ENCODE peak calls at places on chromosomes 11 and 22, in four cellular contexts. W, Z, N and X are unnamed samples.

GRCh38 chr11:133149698-133150097 is 382.6 kb downstream of the OPCML start:
- DNase-seq in N (no peak), W (no peak), Z (no peak), X (no peak)

GRCh38 chr11:804599-804964 is 449 bp downstream of the PIDD1 start:
- DNase-seq in Z (no peak), N (no peak), W (no peak), X (no peak)

GRCh38 chr11:46855167-46855566 is 9.1 kb upstream of the CKAP5 start:
- DNase-seq in N (no peak), W (no peak), Z (no peak), X (peak)

GRCh38 chr22:44463151-44463550 is 34.9 kb downstream of the RTL6 start:
- DNase-seq in Z (no peak), W (no peak), N (no peak), X (no peak)

GRCh38 chr11:13983081-13983751 is 20.7 kb downstream of the SPON1 start:
- DNase-seq in W (no peak), N (no peak), Z (peak), X (no peak)

GRCh38 chr11:111303476-111303875 is 5.1 kb downstream of the POU2AF3 start:
- DNase-seq in N (no peak), W (no peak), Z (peak), X (peak)

GRCh38 chr11:69691449-69691848 is 12.4 kb downstream of the FGF19 start:
- DNase-seq in W (peak), N (no peak), Z (no peak), X (no peak)

GRCh38 chr11:34104680-34105078 is 750 bp upstream of the NAT10 start:
- DNase-seq in N (no peak), Z (no peak), W (no peak), X (no peak)

GRCh38 chr11:87265132-87265531 is 227.4 kb downstream of the TMEM135 start:
- DNase-seq in N (no peak), Z (no peak), W (no peak), X (no peak)

GRCh38 chr11:36361472-36361871 is 65.4 kb downstream of the PRR5L start:
- DNase-seq in Z (no peak), W (no peak), N (no peak), X (no peak)

GRCh38 chr11:67649634-67650540 is 643 bp downstream of the ACY3 start:
- DNase-seq in N (no peak), Z (no peak), W (no peak), X (no peak)

GRCh38 chr22:41036924-41037323 is 55.5 kb upstream of the EP300 start:
- DNase-seq in N (no peak), Z (no peak), W (no peak), X (no peak)

GRCh38 chr22:28711820-28712777 is 29.5 kb downstream of the CHEK2 start:
- DNase-seq in W (no peak), Z (no peak), N (no peak), X (peak)

GRCh38 chr11:78647986-78648875 is 73.6 kb upstream of the NARS2 start:
- DNase-seq in N (no peak), Z (peak), W (no peak), X (no peak)

GRCh38 chr11:5004429-5005274 is 10.0 kb downstream of the OR51L1 start:
- DNase-seq in N (no peak), W (peak), Z (peak), X (peak)

GRCh38 chr11:67118059-67118766 is 850 bp upstream of the KDM2A start:
- DNase-seq in N (no peak), W (no peak), Z (peak), X (no peak)

GRCh38 chr11:82988936-82989627 is 82.6 kb downstream of the RAB30 start:
- DNase-seq in N (no peak), W (peak), Z (no peak), X (peak)
- TF ChIP-seq FOXK2 in N (no peak), W (peak), Z (no peak), X (peak)

DNA sequence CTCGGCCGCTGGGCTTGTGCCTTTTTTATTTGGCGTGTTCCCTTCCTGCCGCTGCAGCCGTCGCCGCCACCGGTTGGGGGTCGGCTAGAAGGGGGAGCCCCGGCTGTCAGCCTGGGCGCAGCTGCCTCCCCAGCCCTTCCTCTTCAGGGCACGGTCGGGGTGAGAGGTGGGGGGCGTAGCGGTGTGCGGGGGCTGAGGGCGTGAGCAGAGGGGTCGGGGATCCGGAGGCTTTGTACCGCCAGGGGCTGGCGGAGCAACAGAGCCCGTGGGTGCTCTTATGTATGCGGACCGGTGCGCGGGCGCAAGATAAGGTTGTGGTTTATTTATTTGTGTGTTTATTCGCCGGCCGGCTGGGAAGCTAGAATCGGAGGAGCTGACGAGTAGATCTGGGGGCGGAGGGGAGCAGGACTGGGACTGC is 482 bp downstream of the ZBTB16 start:
- DNase-seq in N (no peak), Z (peak), W (peak), X (no peak)
- TF ChIP-seq FOXK2 in N (no peak), Z (no peak), W (no peak), X (no peak)

GRCh38 chr11:103863497-103863896 is 172.9 kb upstream of the DDI1 start:
- DNase-seq in W (no peak), N (no peak), Z (no peak), X (no peak)

GRCh38 chr11:103867481-103867880 is 169.0 kb upstream of the DDI1 start:
- DNase-seq in Z (no peak), W (no peak), N (no peak), X (no peak)

GRCh38 chr11:103862827-103863213 is 173.6 kb upstream of the DDI1 start:
- DNase-seq in N (no peak), W (no peak), Z (no peak), X (no peak)

DNA sequence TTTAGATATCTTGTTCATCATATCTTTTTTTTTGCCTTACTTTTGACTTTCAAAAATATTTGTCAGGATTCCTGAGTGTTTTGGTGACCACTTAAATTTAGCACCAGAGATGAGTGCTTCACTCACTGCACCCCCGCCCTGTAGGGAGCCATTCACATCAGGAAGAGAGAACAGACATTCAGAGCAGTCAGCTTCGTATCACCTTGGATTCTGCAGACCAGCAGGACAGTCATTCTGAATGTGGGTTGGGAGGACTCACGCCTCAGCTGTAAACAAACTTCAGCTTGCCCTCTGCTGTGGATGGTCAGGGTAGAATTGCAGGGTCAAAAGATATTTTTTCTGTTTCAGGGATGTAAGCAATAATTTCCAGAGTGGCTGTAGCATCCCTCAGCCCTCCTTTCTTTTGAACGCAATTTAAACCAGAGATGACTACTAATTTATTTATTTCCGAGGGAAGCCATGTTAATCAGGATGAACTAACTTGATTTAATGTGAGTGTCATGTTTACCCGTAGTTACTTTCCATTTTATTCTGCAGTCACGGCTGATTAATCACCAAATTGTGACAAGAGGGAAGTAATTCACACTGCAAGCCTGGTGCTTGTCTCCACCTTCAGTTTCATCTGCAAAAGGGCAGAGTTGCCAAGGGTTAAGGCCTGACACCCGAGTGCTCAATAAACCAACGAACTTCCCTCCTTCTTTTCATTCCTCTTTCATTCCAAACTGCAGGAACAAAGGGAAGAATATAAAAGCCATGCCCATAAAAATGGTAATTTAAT is 174.2 kb upstream of the DDI1 start:
- DNase-seq in W (no peak), Z (no peak), N (no peak), X (no peak)
- TF ChIP-seq FOXK2 in W (no peak), Z (no peak), N (no peak), X (no peak)

GRCh38 chr11:12581923-12582322 is 92.3 kb upstream of the TEAD1 start:
- DNase-seq in W (peak), N (no peak), Z (no peak), X (no peak)
- TF ChIP-seq FOXK2 in W (no peak), N (no peak), Z (no peak), X (no peak)

GRCh38 chr22:50170453-50171318 is at the start of gene PANX2:
- DNase-seq in W (no peak), Z (no peak), N (no peak), X (no peak)
- TF ChIP-seq FOXK2 in W (no peak), Z (no peak), N (no peak), X (no peak)

GRCh38 chr11:60159284-60159683 is 23.6 kb downstream of the MS4A6A start:
- DNase-seq in W (no peak), N (no peak), Z (no peak), X (no peak)

GRCh38 chr11:60155928-60156327 is 27.0 kb downstream of the MS4A6A start:
- DNase-seq in W (no peak), Z (no peak), N (no peak), X (no peak)

GRCh38 chr11:60159868-60160267 is 23.0 kb downstream of the MS4A6A start:
- DNase-seq in Z (no peak), W (no peak), N (no peak), X (no peak)

GRCh38 chr11:60161107-60161506 is 21.8 kb downstream of the MS4A6A start:
- DNase-seq in N (no peak), W (no peak), Z (no peak), X (no peak)

DNA sequence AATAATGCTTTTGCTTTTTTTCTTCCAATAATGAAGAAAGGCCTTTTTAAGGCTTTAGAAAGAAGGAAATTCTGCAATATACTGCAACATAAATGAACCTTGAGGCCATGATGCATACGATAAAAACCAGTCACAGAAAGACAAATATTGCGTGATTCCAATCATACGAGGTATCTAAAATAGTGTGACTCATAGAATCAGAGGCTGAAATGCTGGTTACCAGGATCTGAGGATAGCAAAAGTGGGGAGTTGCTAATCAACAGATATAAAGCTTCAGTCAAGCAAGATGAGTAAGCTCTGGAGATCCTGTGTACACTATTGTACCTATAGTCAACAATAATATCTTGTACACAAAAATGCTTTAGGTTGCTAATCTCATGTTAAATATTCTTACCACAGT is 24.2 kb downstream of the MS4A6A start:
- DNase-seq in Z (no peak), N (no peak), W (no peak), X (no peak)
- TF ChIP-seq FOXK2 in Z (no peak), N (no peak), W (no peak), X (no peak)